ENCODE peak calls at places on chromosomes 11 and 22, in seven cellular contexts. One of them, this sample, is unnamed.
A peak's percentile ranks its signal among the peaks of the same experiment; 100 is the strongest.

GRCh38 chr11:65417702-65418430 is 4.7 kb upstream of the NEAT1 start:
- DNase-seq in suprapubic skin: peak; percentile 83
- DNase-seq in transverse colon: peak; percentile 63
- DNase-seq in astrocyte of the spinal cord: peak; percentile 60
- DNase-seq in astrocyte of the cerebellum: no peak
- DNase-seq in Peyer's patch: peak; percentile 88
- DNase-seq in cardiac fibroblast: peak; percentile 25
- DNase-seq in this sample: no peak

GRCh38 chr11:41237386-41237785 is 222.1 kb downstream of the LRRC4C start:
- DNase-seq in suprapubic skin: no peak
- DNase-seq in transverse colon: no peak
- DNase-seq in astrocyte of the spinal cord: no peak
- DNase-seq in astrocyte of the cerebellum: no peak
- DNase-seq in Peyer's patch: no peak
- DNase-seq in cardiac fibroblast: no peak
- DNase-seq in this sample: no peak

GRCh38 chr11:80414766-80415165 is 973.9 kb upstream of the TENM4 start:
- DNase-seq in suprapubic skin: no peak
- DNase-seq in transverse colon: no peak
- DNase-seq in astrocyte of the spinal cord: peak; percentile 12
- DNase-seq in astrocyte of the cerebellum: no peak
- DNase-seq in Peyer's patch: no peak
- DNase-seq in cardiac fibroblast: peak; percentile 47
- DNase-seq in this sample: no peak

GRCh38 chr22:27424319-27424718 is 377.2 kb downstream of the MN1 start:
- DNase-seq in suprapubic skin: no peak
- DNase-seq in transverse colon: no peak
- DNase-seq in astrocyte of the spinal cord: no peak
- DNase-seq in astrocyte of the cerebellum: no peak
- DNase-seq in Peyer's patch: no peak
- DNase-seq in cardiac fibroblast: peak; percentile 60
- DNase-seq in this sample: no peak

GRCh38 chr11:68398870-68399865 is 61.4 kb upstream of the PPP6R3 start:
- DNase-seq in suprapubic skin: no peak
- DNase-seq in transverse colon: peak; percentile 48
- DNase-seq in astrocyte of the spinal cord: no peak
- DNase-seq in astrocyte of the cerebellum: no peak
- DNase-seq in Peyer's patch: no peak
- DNase-seq in cardiac fibroblast: no peak
- DNase-seq in this sample: peak; percentile 25

GRCh38 chr11:44427432-44427831 is 117.5 kb upstream of the ALX4 start:
- DNase-seq in suprapubic skin: no peak
- DNase-seq in transverse colon: no peak
- DNase-seq in astrocyte of the spinal cord: no peak
- DNase-seq in astrocyte of the cerebellum: no peak
- DNase-seq in Peyer's patch: no peak
- DNase-seq in cardiac fibroblast: no peak
- DNase-seq in this sample: no peak

GRCh38 chr22:39999144-39999757 is 4.5 kb downstream of the FAM83F start:
- DNase-seq in suprapubic skin: no peak
- DNase-seq in transverse colon: peak; percentile 68
- DNase-seq in astrocyte of the spinal cord: peak; percentile 66
- DNase-seq in astrocyte of the cerebellum: no peak
- DNase-seq in Peyer's patch: peak; percentile 86
- DNase-seq in cardiac fibroblast: peak; percentile 68
- DNase-seq in this sample: no peak

GRCh38 chr11:17595526-17596309 is 48.7 kb downstream of the OTOG start:
- DNase-seq in suprapubic skin: peak; percentile 69
- DNase-seq in transverse colon: no peak
- DNase-seq in astrocyte of the spinal cord: no peak
- DNase-seq in astrocyte of the cerebellum: no peak
- DNase-seq in Peyer's patch: peak; percentile 24
- DNase-seq in cardiac fibroblast: no peak
- DNase-seq in this sample: no peak

GRCh38 chr11:6328321-6328720 is 8.0 kb upstream of the CAVIN3 start:
- DNase-seq in suprapubic skin: no peak
- DNase-seq in transverse colon: no peak
- DNase-seq in astrocyte of the spinal cord: no peak
- DNase-seq in astrocyte of the cerebellum: no peak
- DNase-seq in Peyer's patch: no peak
- DNase-seq in cardiac fibroblast: no peak
- DNase-seq in this sample: no peak

GRCh38 chr11:111170761-111171379 is 74.7 kb upstream of the POU2AF2 start:
- DNase-seq in suprapubic skin: no peak
- DNase-seq in transverse colon: no peak
- DNase-seq in astrocyte of the spinal cord: no peak
- DNase-seq in astrocyte of the cerebellum: no peak
- DNase-seq in Peyer's patch: no peak
- DNase-seq in cardiac fibroblast: no peak
- DNase-seq in this sample: no peak

GRCh38 chr11:47257518-47258316 is at the start of gene NR1H3:
- DNase-seq in suprapubic skin: peak; percentile 91
- DNase-seq in transverse colon: peak; percentile 82
- DNase-seq in astrocyte of the spinal cord: peak; percentile 59
- DNase-seq in astrocyte of the cerebellum: no peak
- DNase-seq in Peyer's patch: peak; percentile 86
- DNase-seq in cardiac fibroblast: peak; percentile 61
- DNase-seq in this sample: peak; percentile 55

GRCh38 chr11:77019976-77020591 is 14.1 kb upstream of the B3GNT6 start:
- DNase-seq in suprapubic skin: no peak
- DNase-seq in transverse colon: no peak
- DNase-seq in astrocyte of the spinal cord: peak; percentile 37
- DNase-seq in astrocyte of the cerebellum: no peak
- DNase-seq in Peyer's patch: no peak
- DNase-seq in cardiac fibroblast: peak; percentile 43
- DNase-seq in this sample: peak; percentile 7

GRCh38 chr11:2574553-2575535 is 125.0 kb downstream of the KCNQ1OT1 start:
- DNase-seq in suprapubic skin: peak; percentile 67
- DNase-seq in transverse colon: peak; percentile 34
- DNase-seq in astrocyte of the spinal cord: no peak
- DNase-seq in astrocyte of the cerebellum: no peak
- DNase-seq in Peyer's patch: peak; percentile 45
- DNase-seq in cardiac fibroblast: no peak
- DNase-seq in this sample: no peak

GRCh38 chr11:74784234-74784633 is 35.6 kb downstream of the RNF169 start:
- DNase-seq in suprapubic skin: no peak
- DNase-seq in transverse colon: no peak
- DNase-seq in astrocyte of the spinal cord: no peak
- DNase-seq in astrocyte of the cerebellum: no peak
- DNase-seq in Peyer's patch: no peak
- DNase-seq in cardiac fibroblast: no peak
- DNase-seq in this sample: no peak

GRCh38 chr11:31262761-31263160 is 106.8 kb downstream of the DCDC1 start:
- DNase-seq in suprapubic skin: no peak
- DNase-seq in transverse colon: no peak
- DNase-seq in astrocyte of the spinal cord: peak; percentile 18
- DNase-seq in astrocyte of the cerebellum: peak; percentile 11
- DNase-seq in Peyer's patch: no peak
- DNase-seq in cardiac fibroblast: peak; percentile 5
- DNase-seq in this sample: no peak

GRCh38 chr11:44334356-44335004 is 24.5 kb upstream of the ALX4 start:
- DNase-seq in suprapubic skin: no peak
- DNase-seq in transverse colon: no peak
- DNase-seq in astrocyte of the spinal cord: no peak
- DNase-seq in astrocyte of the cerebellum: no peak
- DNase-seq in Peyer's patch: no peak
- DNase-seq in cardiac fibroblast: no peak
- DNase-seq in this sample: no peak

GRCh38 chr22:31135706-31136105 is 4.6 kb downstream of the PLA2G3 start:
- DNase-seq in suprapubic skin: no peak
- DNase-seq in transverse colon: no peak
- DNase-seq in astrocyte of the spinal cord: no peak
- DNase-seq in astrocyte of the cerebellum: no peak
- DNase-seq in Peyer's patch: no peak
- DNase-seq in cardiac fibroblast: no peak
- DNase-seq in this sample: no peak

GRCh38 chr11:80285076-80285790 is 844.4 kb upstream of the TENM4 start:
- DNase-seq in suprapubic skin: no peak
- DNase-seq in transverse colon: no peak
- DNase-seq in astrocyte of the spinal cord: peak; percentile 51
- DNase-seq in astrocyte of the cerebellum: peak; percentile 59
- DNase-seq in Peyer's patch: no peak
- DNase-seq in cardiac fibroblast: no peak
- DNase-seq in this sample: no peak

GRCh38 chr11:81772161-81772560 is 961.5 kb downstream of the FAM181B start:
- DNase-seq in suprapubic skin: no peak
- DNase-seq in transverse colon: no peak
- DNase-seq in astrocyte of the spinal cord: peak; percentile 52
- DNase-seq in astrocyte of the cerebellum: peak; percentile 19
- DNase-seq in Peyer's patch: no peak
- DNase-seq in cardiac fibroblast: peak; percentile 49
- DNase-seq in this sample: no peak

GRCh38 chr11:35404397-35404775 is 15.0 kb downstream of the SLC1A2 start:
- DNase-seq in suprapubic skin: no peak
- DNase-seq in transverse colon: peak; percentile 27
- DNase-seq in astrocyte of the spinal cord: peak; percentile 42
- DNase-seq in astrocyte of the cerebellum: no peak
- DNase-seq in Peyer's patch: peak; percentile 60
- DNase-seq in cardiac fibroblast: peak; percentile 56
- DNase-seq in this sample: peak; percentile 31

GRCh38 chr11:91947215-91947614 is 277.4 kb upstream of the FAT3 start:
- DNase-seq in suprapubic skin: no peak
- DNase-seq in transverse colon: no peak
- DNase-seq in astrocyte of the spinal cord: peak; percentile 78
- DNase-seq in astrocyte of the cerebellum: peak; percentile 75
- DNase-seq in Peyer's patch: no peak
- DNase-seq in cardiac fibroblast: peak; percentile 2
- DNase-seq in this sample: no peak

GRCh38 chr11:86800076-86800955 is at the start of gene PRSS23:
- DNase-seq in suprapubic skin: no peak
- DNase-seq in transverse colon: peak; percentile 77
- DNase-seq in astrocyte of the spinal cord: peak; percentile 66
- DNase-seq in astrocyte of the cerebellum: no peak
- DNase-seq in Peyer's patch: peak; percentile 60
- DNase-seq in cardiac fibroblast: peak; percentile 62
- DNase-seq in this sample: no peak

GRCh38 chr22:22599248-22599647 is 40.2 kb upstream of the PRAME start:
- DNase-seq in suprapubic skin: no peak
- DNase-seq in transverse colon: no peak
- DNase-seq in astrocyte of the spinal cord: no peak
- DNase-seq in astrocyte of the cerebellum: no peak
- DNase-seq in Peyer's patch: no peak
- DNase-seq in cardiac fibroblast: no peak
- DNase-seq in this sample: no peak

GRCh38 chr22:38696606-38697005 is 4.1 kb downstream of the JOSD1 start:
- DNase-seq in suprapubic skin: no peak
- DNase-seq in transverse colon: no peak
- DNase-seq in astrocyte of the spinal cord: peak; percentile 81
- DNase-seq in astrocyte of the cerebellum: peak; percentile 57
- DNase-seq in Peyer's patch: peak; percentile 62
- DNase-seq in cardiac fibroblast: peak; percentile 94
- DNase-seq in this sample: peak; percentile 67

GRCh38 chr11:47171856-47172255 is 4.8 kb downstream of the ARFGAP2 start:
- DNase-seq in suprapubic skin: no peak
- DNase-seq in transverse colon: no peak
- DNase-seq in astrocyte of the spinal cord: no peak
- DNase-seq in astrocyte of the cerebellum: no peak
- DNase-seq in Peyer's patch: no peak
- DNase-seq in cardiac fibroblast: no peak
- DNase-seq in this sample: no peak

GRCh38 chr22:26672590-26673468 is 15.4 kb downstream of the MIAT start:
- DNase-seq in suprapubic skin: peak; percentile 97
- DNase-seq in transverse colon: peak; percentile 95
- DNase-seq in astrocyte of the spinal cord: peak; percentile 94
- DNase-seq in astrocyte of the cerebellum: peak; percentile 80
- DNase-seq in Peyer's patch: peak; percentile 97
- DNase-seq in cardiac fibroblast: peak; percentile 95
- DNase-seq in this sample: peak; percentile 87

GRCh38 chr11:119421351-119421750 is 1.6 kb downstream of the THY1 start:
- DNase-seq in suprapubic skin: no peak
- DNase-seq in transverse colon: no peak
- DNase-seq in astrocyte of the spinal cord: no peak
- DNase-seq in astrocyte of the cerebellum: no peak
- DNase-seq in Peyer's patch: no peak
- DNase-seq in cardiac fibroblast: peak; percentile 10
- DNase-seq in this sample: no peak

GRCh38 chr11:119422505-119423416 is at the start of gene THY1:
- DNase-seq in suprapubic skin: no peak
- DNase-seq in transverse colon: no peak
- DNase-seq in astrocyte of the spinal cord: peak; percentile 39
- DNase-seq in astrocyte of the cerebellum: no peak
- DNase-seq in Peyer's patch: no peak
- DNase-seq in cardiac fibroblast: no peak
- DNase-seq in this sample: no peak

GRCh38 chr11:119423459-119424254 is 685 bp upstream of the THY1 start:
- DNase-seq in suprapubic skin: no peak
- DNase-seq in transverse colon: no peak
- DNase-seq in astrocyte of the spinal cord: no peak
- DNase-seq in astrocyte of the cerebellum: no peak
- DNase-seq in Peyer's patch: no peak
- DNase-seq in cardiac fibroblast: no peak
- DNase-seq in this sample: no peak

GRCh38 chr11:119420631-119421030 is 2.3 kb downstream of the THY1 start:
- DNase-seq in suprapubic skin: no peak
- DNase-seq in transverse colon: no peak
- DNase-seq in astrocyte of the spinal cord: no peak
- DNase-seq in astrocyte of the cerebellum: no peak
- DNase-seq in Peyer's patch: no peak
- DNase-seq in cardiac fibroblast: no peak
- DNase-seq in this sample: no peak

GRCh38 chr11:119421941-119422504 is 949 bp downstream of the THY1 start:
- DNase-seq in suprapubic skin: no peak
- DNase-seq in transverse colon: no peak
- DNase-seq in astrocyte of the spinal cord: no peak
- DNase-seq in astrocyte of the cerebellum: no peak
- DNase-seq in Peyer's patch: no peak
- DNase-seq in cardiac fibroblast: no peak
- DNase-seq in this sample: no peak
- H3K4me3 ChIP-seq in suprapubic skin: peak overlapping the region; percentile 50
- H3K4me3 ChIP-seq in transverse colon: peak overlapping the region; percentile 42
- H3K4me3 ChIP-seq in astrocyte of the spinal cord: peak overlapping the region; percentile 67
- H3K4me3 ChIP-seq in astrocyte of the cerebellum: peak overlapping the region; percentile 81
- H3K4me3 ChIP-seq in Peyer's patch: peak overlapping the region; percentile 36
- H3K4me3 ChIP-seq in cardiac fibroblast: no peak overlapping the region
- H3K4me3 ChIP-seq in this sample: peak overlapping the region; percentile 87

GRCh38 chr11:45485070-45485716 is 180.2 kb downstream of the CHST1 start:
- DNase-seq in suprapubic skin: peak; percentile 24
- DNase-seq in transverse colon: no peak
- DNase-seq in astrocyte of the spinal cord: no peak
- DNase-seq in astrocyte of the cerebellum: no peak
- DNase-seq in Peyer's patch: no peak
- DNase-seq in cardiac fibroblast: no peak
- DNase-seq in this sample: no peak
- TF ChIP-seq CTCF in suprapubic skin: no peak
- TF ChIP-seq CTCF in transverse colon: no peak
- TF ChIP-seq CTCF in astrocyte of the spinal cord: no peak
- TF ChIP-seq CTCF in astrocyte of the cerebellum: no peak
- TF ChIP-seq CTCF in Peyer's patch: no peak
- TF ChIP-seq CTCF in cardiac fibroblast: no peak
- TF ChIP-seq CTCF in this sample: no peak

GRCh38 chr22:41096841-41097240 is 4.4 kb downstream of the EP300 start:
- DNase-seq in suprapubic skin: no peak
- DNase-seq in transverse colon: no peak
- DNase-seq in astrocyte of the spinal cord: no peak
- DNase-seq in astrocyte of the cerebellum: no peak
- DNase-seq in Peyer's patch: no peak
- DNase-seq in cardiac fibroblast: no peak
- DNase-seq in this sample: no peak
- H3K4me3 ChIP-seq in suprapubic skin: no peak overlapping the region
- H3K4me3 ChIP-seq in transverse colon: no peak overlapping the region
- H3K4me3 ChIP-seq in astrocyte of the spinal cord: no peak overlapping the region
- H3K4me3 ChIP-seq in astrocyte of the cerebellum: no peak overlapping the region
- H3K4me3 ChIP-seq in Peyer's patch: no peak overlapping the region
- H3K4me3 ChIP-seq in cardiac fibroblast: no peak overlapping the region
- H3K4me3 ChIP-seq in this sample: no peak overlapping the region

GRCh38 chr11:26719289-26719688 is 2.6 kb downstream of the SLC5A12 start:
- DNase-seq in suprapubic skin: no peak
- DNase-seq in transverse colon: no peak
- DNase-seq in astrocyte of the spinal cord: no peak
- DNase-seq in astrocyte of the cerebellum: no peak
- DNase-seq in Peyer's patch: no peak
- DNase-seq in cardiac fibroblast: no peak
- DNase-seq in this sample: no peak
- TF ChIP-seq CTCF in suprapubic skin: no peak
- TF ChIP-seq CTCF in transverse colon: no peak
- TF ChIP-seq CTCF in astrocyte of the spinal cord: no peak
- TF ChIP-seq CTCF in astrocyte of the cerebellum: no peak
- TF ChIP-seq CTCF in Peyer's patch: no peak
- TF ChIP-seq CTCF in cardiac fibroblast: no peak
- TF ChIP-seq CTCF in this sample: no peak